ENCODE peak calls at places on chromosomes 7 and 10, in eight cellular contexts. B, C, Z, W, N, F, S and G are unnamed samples.

GRCh38 chr10:5466451-5466996 is 32.8 kb downstream of the CALML5 start:
- DNase-seq in B (no peak), C (peak), Z (peak), W (peak), N (no peak), F (no peak), S (no peak), G (no peak)

GRCh38 chr7:138513344-138513871 is 53.3 kb downstream of the TRIM24 start:
- DNase-seq in B (no peak), C (no peak), Z (no peak), W (no peak), N (no peak), F (no peak), S (no peak), G (no peak)

GRCh38 chr7:2641406-2642393 is 9.9 kb downstream of the TTYH3 start:
- DNase-seq in B (peak), C (peak), Z (no peak), W (peak), N (peak), F (peak), S (no peak), G (peak)

GRCh38 chr10:14618669-14619068 is 156.0 kb downstream of the FAM107B start:
- DNase-seq in B (no peak), C (no peak), Z (no peak), W (no peak), N (no peak), F (no peak), S (no peak), G (no peak)

GRCh38 chr7:137879357-137880158 is 32.8 kb upstream of the DGKI start:
- DNase-seq in B (no peak), C (peak), Z (no peak), W (peak), N (no peak), F (peak), S (no peak), G (no peak)

GRCh38 chr7:22210355-22210754 is 146.6 kb downstream of the RAPGEF5 start:
- DNase-seq in B (no peak), C (peak), Z (no peak), W (no peak), N (peak), F (no peak), S (no peak), G (no peak)

GRCh38 chr10:91592282-91593020 is 40.4 kb downstream of the PPP1R3C start:
- DNase-seq in B (no peak), C (no peak), Z (no peak), W (no peak), N (no peak), F (no peak), S (no peak), G (no peak)

GRCh38 chr10:1206101-1206500 is 149.9 kb downstream of the WDR37 start:
- DNase-seq in B (no peak), C (no peak), Z (no peak), W (no peak), N (no peak), F (no peak), S (no peak), G (no peak)

GRCh38 chr7:29281782-29282541 is 87.4 kb downstream of the CHN2 start:
- DNase-seq in B (no peak), C (peak), Z (no peak), W (peak), N (no peak), F (peak), S (peak), G (no peak)

GRCh38 chr7:142300689-142301088 is 42.8 kb upstream of the PRSS58 start:
- DNase-seq in B (peak), C (no peak), Z (peak), W (peak), N (no peak), F (peak), S (peak), G (no peak)

GRCh38 chr7:105187302-105188169 is 173.5 kb downstream of the KMT2E start:
- DNase-seq in B (no peak), C (peak), Z (no peak), W (no peak), N (no peak), F (no peak), S (no peak), G (peak)

GRCh38 chr7:155594961-155595366 is 48.6 kb upstream of the CNPY1 start:
- DNase-seq in B (no peak), C (peak), Z (no peak), W (no peak), N (peak), F (no peak), S (no peak), G (no peak)

GRCh38 chr7:85733163-85733915 is 546.5 kb upstream of the SEMA3D start:
- DNase-seq in B (no peak), C (no peak), Z (no peak), W (no peak), N (no peak), F (no peak), S (no peak), G (no peak)

GRCh38 chr7:131231381-131232220 is 96.1 kb upstream of the MKLN1 start:
- DNase-seq in B (peak), C (no peak), Z (peak), W (peak), N (peak), F (no peak), S (no peak), G (peak)